ENCODE peak calls at places on chromosomes 3 and 15, in five cellular contexts. N, B, K, J and E are unnamed samples.

GRCh38 chr3:138389841-138390581 is 41.6 kb downstream of the MRAS start:
- DNase-seq in N (no peak), B (no peak), K (no peak), J (no peak), E (peak)

GRCh38 chr3:49554639-49555265 is 475 bp downstream of the BSN start:
- DNase-seq in N (no peak), B (peak), K (no peak), J (peak), E (peak)

GRCh38 chr15:82649226-82649999 is 2.2 kb upstream of the CPEB1 start:
- DNase-seq in N (no peak), B (no peak), K (no peak), J (no peak), E (no peak)

GRCh38 chr3:56131976-56132590 is 336.2 kb downstream of the ERC2 start:
- DNase-seq in N (no peak), B (no peak), K (no peak), J (no peak), E (peak)

GRCh38 chr3:14876942-14877341 is 58.2 kb downstream of the FGD5 start:
- DNase-seq in N (no peak), B (no peak), K (no peak), J (no peak), E (peak)

GRCh38 chr3:161372321-161373260 is 1.3 kb upstream of the SPTSSB start:
- DNase-seq in N (no peak), B (peak), K (peak), J (peak), E (peak)

GRCh38 chr15:76236350-76236749 is 74.9 kb downstream of the ETFA start:
- DNase-seq in N (no peak), B (no peak), K (no peak), J (no peak), E (no peak)

GRCh38 chr15:60444289-60444912 is 34.5 kb downstream of the ICE2 start:
- DNase-seq in N (no peak), B (peak), K (no peak), J (no peak), E (no peak)

GRCh38 chr3:45765286-45765851 is 31.0 kb downstream of the SLC6A20 start:
- DNase-seq in N (no peak), B (no peak), K (no peak), J (no peak), E (no peak)

GRCh38 chr3:14780927-14781507 is 37.7 kb upstream of the FGD5 start:
- DNase-seq in N (no peak), B (peak), K (no peak), J (no peak), E (peak)